ENCODE peak calls at places on chromosomes 16 and 17, in five cellular contexts. A, Y, Q, J and S are unnamed samples.

GRCh38 chr16:10033561-10033960 is 148.7 kb downstream of the GRIN2A start:
- DNase-seq in A (no peak), Y (no peak), Q (no peak), J (no peak), S (peak)

GRCh38 chr17:39946551-39947330 is 16.1 kb upstream of the GSDMA start:
- DNase-seq in A (no peak), Y (no peak), Q (no peak), J (no peak), S (no peak)

GRCh38 chr16:54171855-54172537 is 114.6 kb downstream of the IRX3 start:
- DNase-seq in A (no peak), Y (no peak), Q (peak), J (peak), S (no peak)

GRCh38 chr16:9499921-9500593 is 408.6 kb downstream of the HAPSTR1 start:
- DNase-seq in A (peak), Y (no peak), Q (no peak), J (no peak), S (peak)

GRCh38 chr17:72025113-72025512 is 95.7 kb upstream of the SOX9 start:
- DNase-seq in A (no peak), Y (no peak), Q (no peak), J (no peak), S (no peak)

GRCh38 chr17:51707216-51707615 is 446.9 kb downstream of the UTP18 start:
- DNase-seq in A (no peak), Y (no peak), Q (no peak), J (no peak), S (no peak)

GRCh38 chr16:72066747-72067146 is 3.7 kb downstream of the HPR start:
- DNase-seq in A (no peak), Y (peak), Q (peak), J (peak), S (no peak)

GRCh38 chr16:56732366-56732765 is 2.4 kb downstream of the NUP93 start:
- DNase-seq in A (no peak), Y (no peak), Q (no peak), J (no peak), S (no peak)

GRCh38 chr16:66154801-66155200 is 211.7 kb upstream of the CDH5 start:
- DNase-seq in A (no peak), Y (no peak), Q (no peak), J (no peak), S (no peak)

GRCh38 chr17:76268991-76269981 is 4.1 kb downstream of the UBALD2 start:
- DNase-seq in A (no peak), Y (no peak), Q (no peak), J (no peak), S (no peak)

GRCh38 chr17:10251212-10251948 is 53.0 kb upstream of the GAS7 start:
- DNase-seq in A (no peak), Y (no peak), Q (no peak), J (no peak), S (no peak)

GRCh38 chr16:82638095-82638798 is 11.5 kb downstream of the CDH13 start:
- DNase-seq in A (no peak), Y (no peak), Q (peak), J (peak), S (no peak)

GRCh38 chr17:30997270-30997669 is 26.4 kb downstream of the RNF135 start:
- DNase-seq in A (no peak), Y (no peak), Q (no peak), J (no peak), S (no peak)

GRCh38 chr17:65154770-65155589 is 17.8 kb downstream of the RGS9 start:
- DNase-seq in A (no peak), Y (no peak), Q (peak), J (peak), S (no peak)

GRCh38 chr16:9141813-9142212 is 50.4 kb downstream of the HAPSTR1 start:
- DNase-seq in A (no peak), Y (no peak), Q (no peak), J (no peak), S (no peak)

GRCh38 chr17:50765454-50766221 is 1.7 kb downstream of the ANKRD40CL start:
- DNase-seq in A (no peak), Y (no peak), Q (no peak), J (no peak), S (no peak)

GRCh38 chr16:27220991-27221390 is 17.7 kb downstream of the KDM8 start:
- DNase-seq in A (no peak), Y (no peak), Q (no peak), J (no peak), S (no peak)

GRCh38 chr17:11823862-11824261 is 173.4 kb downstream of the ZNF18 start:
- DNase-seq in A (no peak), Y (no peak), Q (no peak), J (no peak), S (no peak)

GRCh38 chr17:78526231-78527025 is 50.8 kb downstream of the DNAH17 start:
- DNase-seq in A (no peak), Y (no peak), Q (no peak), J (no peak), S (no peak)

GRCh38 chr17:6305613-6306360 is 129.1 kb downstream of the AIPL1 start:
- DNase-seq in A (no peak), Y (no peak), Q (no peak), J (no peak), S (no peak)

GRCh38 chr16:31109622-31110021 is 1.4 kb downstream of the BCKDK start:
- DNase-seq in A (no peak), Y (no peak), Q (no peak), J (no peak), S (no peak)

GRCh38 chr17:31877911-31878702 is 19.1 kb upstream of the COPRS start:
- DNase-seq in A (no peak), Y (no peak), Q (peak), J (peak), S (no peak)

GRCh38 chr16:78184554-78185183 is 85.2 kb downstream of the WWOX start:
- DNase-seq in A (no peak), Y (peak), Q (peak), J (peak), S (no peak)

GRCh38 chr17:47720196-47720595 is 12.8 kb upstream of the TBX21 start:
- DNase-seq in A (no peak), Y (no peak), Q (no peak), J (no peak), S (no peak)

GRCh38 chr17:8408371-8408770 is 10.7 kb upstream of the RNF222 start:
- DNase-seq in A (peak), Y (no peak), Q (no peak), J (no peak), S (no peak)

GRCh38 chr17:13736915-13737314 is 135.2 kb upstream of the HS3ST3A1 start:
- DNase-seq in A (no peak), Y (no peak), Q (peak), J (no peak), S (no peak)

GRCh38 chr16:85350973-85351372 is 238.7 kb upstream of the CIBAR2 start:
- DNase-seq in A (no peak), Y (peak), Q (peak), J (peak), S (no peak)

GRCh38 chr16:77387075-77387474 is 47.8 kb downstream of the ADAMTS18 start:
- DNase-seq in A (no peak), Y (no peak), Q (no peak), J (no peak), S (no peak)

GRCh38 chr16:88633684-88634140 is 4.7 kb upstream of the IL17C start:
- DNase-seq in A (peak), Y (no peak), Q (peak), J (peak), S (peak)

GRCh38 chr17:32007463-32008298 is 498 bp downstream of the LRRC37B start:
- DNase-seq in A (peak), Y (no peak), Q (peak), J (peak), S (no peak)

GRCh38 chr16:21218135-21218534 is 6.8 kb upstream of the ZP2 start:
- DNase-seq in A (no peak), Y (no peak), Q (no peak), J (peak), S (no peak)

GRCh38 chr16:49482690-49483089 is 109.1 kb downstream of the C16orf78 start:
- DNase-seq in A (no peak), Y (no peak), Q (no peak), J (no peak), S (no peak)

DNA sequence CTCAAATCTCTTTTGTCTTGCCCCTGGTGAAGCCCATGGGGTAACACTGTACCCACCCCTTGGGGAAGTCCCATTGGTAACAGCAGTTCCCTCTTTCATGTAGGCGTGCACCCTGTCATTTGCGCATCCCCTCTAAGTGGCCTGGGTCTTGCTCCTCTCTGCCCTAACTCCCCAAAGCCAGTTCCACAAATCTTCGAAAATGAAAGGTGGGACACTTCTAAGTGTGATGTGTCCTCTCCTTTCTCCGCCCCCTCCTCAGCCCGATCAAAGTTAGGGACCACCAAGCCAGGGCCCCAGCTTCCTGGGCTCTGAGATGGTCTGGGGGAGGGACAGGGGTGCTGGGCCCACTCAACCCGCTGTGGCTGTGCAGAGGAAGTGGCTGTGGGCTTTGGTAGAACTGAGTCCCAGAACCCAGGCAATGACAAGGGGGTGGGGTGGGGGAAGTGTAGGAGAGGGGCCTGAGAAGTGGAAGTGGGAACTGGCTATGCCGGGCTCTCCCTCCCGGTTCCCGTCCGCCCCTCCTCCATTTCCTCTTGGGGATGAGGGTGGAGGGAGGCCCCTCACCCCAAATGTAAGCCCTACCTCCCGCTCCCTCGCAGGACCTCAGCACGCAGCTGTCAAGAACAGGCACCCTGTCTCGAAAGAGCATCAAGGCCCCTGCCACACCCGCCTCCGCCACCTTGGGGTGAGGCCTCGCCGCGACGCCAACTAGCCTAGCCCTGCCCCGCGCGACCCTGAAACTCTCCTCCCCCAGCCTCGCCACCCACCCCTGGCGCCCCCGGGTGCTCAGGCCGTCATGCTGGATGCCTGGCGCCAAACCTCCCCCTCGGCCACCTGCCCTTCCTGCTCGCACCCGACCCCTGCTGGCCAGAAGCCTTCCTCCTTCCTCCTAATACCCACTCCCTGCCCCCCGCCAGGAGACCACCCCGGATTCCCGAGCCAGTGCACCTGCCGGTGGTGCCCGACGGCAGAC is 8.7 kb downstream of the ABI3 start:
- DNase-seq in A (peak), Y (no peak), Q (no peak), J (no peak), S (no peak)
- TF ChIP-seq CTCF in A (peak), Y (peak), Q (no peak), J (peak), S (no peak)

GRCh38 chr17:60641810-60642220 is 35.8 kb upstream of the BCAS3 start:
- DNase-seq in A (peak), Y (peak), Q (peak), J (peak), S (peak)
- TF ChIP-seq CTCF in A (no peak), Y (peak), Q (peak), J (peak), S (peak)

GRCh38 chr17:4032738-4033137 is 68.5 kb upstream of the ATP2A3 start:
- DNase-seq in A (peak), Y (no peak), Q (no peak), J (no peak), S (no peak)
- TF ChIP-seq CTCF in A (no peak), Y (no peak), Q (no peak), J (no peak), S (no peak)

DNA sequence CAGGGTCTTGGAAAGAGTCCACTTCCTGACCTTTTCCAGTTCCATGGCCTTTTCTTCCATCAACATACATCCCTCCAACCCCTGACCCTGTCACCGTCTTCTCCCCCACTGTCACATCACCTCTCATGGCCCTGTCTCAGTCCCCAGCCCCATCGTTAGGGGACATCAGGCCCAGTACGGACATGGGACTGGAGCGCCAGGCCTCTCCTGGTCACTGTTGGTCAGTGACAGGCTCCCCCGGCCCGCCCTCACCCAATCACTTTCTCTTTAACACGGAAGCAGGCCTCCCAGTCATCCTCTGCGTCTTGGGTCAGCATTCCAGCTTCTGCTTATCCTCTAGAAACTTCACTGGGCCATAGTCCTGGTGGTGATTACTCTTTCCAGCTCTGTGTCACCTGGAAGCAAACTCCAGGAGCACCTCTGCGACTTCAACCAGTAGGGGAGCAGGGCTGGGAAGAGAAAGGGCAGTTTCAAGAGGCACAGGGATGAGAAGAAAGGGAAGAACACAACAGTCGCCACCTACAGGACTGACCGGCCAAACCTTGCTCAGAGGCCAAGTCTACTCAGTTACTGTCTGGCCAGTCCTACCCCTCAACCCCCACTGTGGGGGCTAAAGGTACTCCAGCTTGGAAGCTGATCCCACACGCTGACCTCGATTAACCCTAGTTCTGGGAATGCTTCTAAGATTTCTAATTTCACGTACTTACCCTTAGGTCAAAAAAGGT is 15.9 kb upstream of the ICAM2 start:
- DNase-seq in A (peak), Y (no peak), Q (no peak), J (no peak), S (no peak)
- TF ChIP-seq CTCF in A (no peak), Y (peak), Q (no peak), J (peak), S (no peak)

GRCh38 chr16:58850019-58850626 is 116.0 kb upstream of the GOT2 start:
- DNase-seq in A (no peak), Y (no peak), Q (no peak), J (no peak), S (no peak)

GRCh38 chr16:58855291-58855823 is 121.2 kb upstream of the GOT2 start:
- DNase-seq in A (no peak), Y (no peak), Q (no peak), J (no peak), S (no peak)

GRCh38 chr16:58853830-58854229 is 119.7 kb upstream of the GOT2 start:
- DNase-seq in A (no peak), Y (peak), Q (no peak), J (no peak), S (no peak)

GRCh38 chr16:58850627-58851024 is 116.5 kb upstream of the GOT2 start:
- DNase-seq in A (no peak), Y (no peak), Q (no peak), J (no peak), S (no peak)

GRCh38 chr16:58854392-58854791 is 120.3 kb upstream of the GOT2 start:
- DNase-seq in A (no peak), Y (no peak), Q (no peak), J (no peak), S (no peak)
- TF ChIP-seq CTCF in A (no peak), Y (no peak), Q (no peak), J (no peak), S (no peak)

GRCh38 chr16:75304521-75305363 is 53.3 kb upstream of the BCAR1 start:
- DNase-seq in A (no peak), Y (peak), Q (peak), J (peak), S (no peak)
- TF ChIP-seq CTCF in A (no peak), Y (no peak), Q (peak), J (peak), S (no peak)

DNA sequence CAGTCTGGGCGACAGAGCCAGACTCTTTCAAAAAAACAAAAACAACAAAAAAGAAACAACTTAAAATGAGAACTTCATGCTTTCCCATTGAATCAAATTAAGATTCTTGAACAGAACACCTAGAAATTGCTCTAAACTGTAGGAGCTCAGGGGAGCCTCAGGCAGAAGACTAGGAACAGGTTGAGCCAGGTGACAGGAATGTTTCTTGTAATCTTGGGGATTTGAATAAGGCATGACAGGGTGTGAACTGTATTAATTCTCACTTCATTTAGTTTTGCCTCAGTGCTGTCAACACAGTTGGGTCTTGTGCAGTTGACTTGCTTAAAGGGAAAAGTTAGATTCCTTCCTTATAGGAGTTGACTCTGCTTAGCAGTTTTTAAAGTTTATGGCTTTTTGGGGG is 27.8 kb downstream of the SOCS7 start:
- DNase-seq in A (no peak), Y (no peak), Q (no peak), J (no peak), S (no peak)
- TF ChIP-seq CTCF in A (no peak), Y (no peak), Q (no peak), J (no peak), S (no peak)

GRCh38 chr16:14444979-14445810 is 184.9 kb downstream of the PARN start:
- DNase-seq in A (no peak), Y (peak), Q (no peak), J (no peak), S (no peak)
- TF ChIP-seq CTCF in A (no peak), Y (no peak), Q (no peak), J (no peak), S (no peak)

GRCh38 chr17:61591930-61592329 is 911 bp upstream of the NACA2 start:
- DNase-seq in A (no peak), Y (no peak), Q (no peak), J (no peak), S (no peak)
- TF ChIP-seq CTCF in A (no peak), Y (no peak), Q (no peak), J (no peak), S (no peak)